ENCODE peak calls at places on chromosomes 6 and 20, in seven cellular contexts. K is neuronal stem cell, N is IMR-90, F is fibroblast of lung, V is NT2/D1, D is GM23248, Y is kidney. U is an unnamed sample.

GRCh38 chr20:32474717-32474966 is 110.5 kb downstream of the NOL4L start:
- DNase-seq in V (no peak), N (no peak), Y (peak; percentile 85), F (no peak), D (no peak), K (no peak), U (no peak)

GRCh38 chr6:158926429-158926828 is 73.6 kb downstream of the RSPH3 start:
- DNase-seq in V (no peak), D (peak; percentile 74), F (peak; percentile 87), K (no peak), Y (no peak), N (peak; percentile 91), U (no peak)

GRCh38 chr6:8029243-8029870 is 34.8 kb downstream of the BLOC1S5 start:
- DNase-seq in D (peak; percentile 21), V (no peak), K (no peak), Y (no peak), F (peak; percentile 30), N (peak; percentile 23), U (no peak)

GRCh38 chr6:83221886-83222479 is 28.8 kb downstream of the RWDD2A start:
- DNase-seq in D (peak; percentile 58), V (peak; percentile 6), K (peak; percentile 29), Y (no peak), N (peak; percentile 54), F (peak; percentile 43), U (no peak)

GRCh38 chr6:134182528-134182927 is 130.1 kb upstream of the SLC2A12 start:
- DNase-seq in F (no peak), Y (no peak), V (no peak), K (no peak), N (no peak), D (no peak), U (no peak)

GRCh38 chr20:16241911-16242310 is 331.3 kb downstream of the KIF16B start:
- DNase-seq in F (no peak), D (no peak), Y (no peak), K (no peak), V (no peak), N (no peak), U (no peak)

GRCh38 chr6:135129139-135129867 is 51.8 kb upstream of the MYB start:
- DNase-seq in V (no peak), F (no peak), N (no peak), Y (no peak), D (no peak), K (no peak), U (peak; percentile 43)

GRCh38 chr6:8435845-8436168 is 462 bp upstream of the SLC35B3 start:
- DNase-seq in Y (no peak), K (peak; percentile 4), V (no peak), D (no peak), N (peak; percentile 3), F (no peak), U (no peak)

GRCh38 chr6:41546475-41546865 is 289 bp downstream of the FOXP4 start:
- DNase-seq in K (no peak), Y (peak; percentile 62), V (no peak), D (peak; percentile 66), F (no peak), N (no peak), U (no peak)

GRCh38 chr6:140462495-140463311 is 1088.3 kb upstream of the CITED2 start:
- DNase-seq in Y (no peak), D (peak; percentile 78), K (no peak), F (peak; percentile 51), V (no peak), N (peak; percentile 53), U (no peak)

GRCh38 chr20:8019178-8019997 is at the start of gene TMX4:
- DNase-seq in D (peak; percentile 98), V (peak; percentile 94), N (peak; percentile 94), K (peak; percentile 92), F (peak; percentile 96), Y (peak; percentile 99), U (peak; percentile 84)

GRCh38 chr6:48111143-48111506 is at the start of gene PTCHD4:
- DNase-seq in N (peak; percentile 48), D (peak; percentile 52), F (peak; percentile 87), K (no peak), Y (no peak), V (peak; percentile 11), U (no peak)

GRCh38 chr20:63167918-63168520 is 47.9 kb downstream of the YTHDF1 start:
- DNase-seq in D (no peak), F (no peak), Y (peak; percentile 75), K (no peak), V (no peak), N (no peak), U (no peak)

GRCh38 chr20:38645980-38646858 is 44.6 kb downstream of the ARHGAP40 start:
- DNase-seq in Y (peak; percentile 90), K (peak; percentile 75), V (peak; percentile 71), N (peak; percentile 50), F (peak; percentile 49), D (peak; percentile 80), U (peak; percentile 89)

GRCh38 chr20:11178946-11179654 is 505.3 kb upstream of the JAG1 start:
- DNase-seq in N (peak; percentile 88), K (peak; percentile 23), V (no peak), Y (no peak), F (peak; percentile 94), D (peak; percentile 75), U (no peak)

GRCh38 chr6:15417811-15418210 is 171.9 kb downstream of the JARID2 start:
- DNase-seq in F (peak; percentile 88), Y (no peak), D (peak; percentile 44), K (no peak), N (peak; percentile 77), V (no peak), U (no peak)

GRCh38 chr6:15416932-15417509 is 171.2 kb downstream of the JARID2 start:
- DNase-seq in D (no peak), F (no peak), N (no peak), K (no peak), Y (no peak), V (no peak), U (no peak)

GRCh38 chr6:15420959-15421438 is 175.1 kb downstream of the JARID2 start:
- DNase-seq in Y (no peak), D (no peak), K (no peak), F (no peak), V (no peak), N (no peak), U (no peak)

GRCh38 chr6:15421945-15422733 is 176.3 kb downstream of the JARID2 start:
- DNase-seq in Y (no peak), V (no peak), N (no peak), K (no peak), D (no peak), F (no peak), U (peak; percentile 40)

DNA sequence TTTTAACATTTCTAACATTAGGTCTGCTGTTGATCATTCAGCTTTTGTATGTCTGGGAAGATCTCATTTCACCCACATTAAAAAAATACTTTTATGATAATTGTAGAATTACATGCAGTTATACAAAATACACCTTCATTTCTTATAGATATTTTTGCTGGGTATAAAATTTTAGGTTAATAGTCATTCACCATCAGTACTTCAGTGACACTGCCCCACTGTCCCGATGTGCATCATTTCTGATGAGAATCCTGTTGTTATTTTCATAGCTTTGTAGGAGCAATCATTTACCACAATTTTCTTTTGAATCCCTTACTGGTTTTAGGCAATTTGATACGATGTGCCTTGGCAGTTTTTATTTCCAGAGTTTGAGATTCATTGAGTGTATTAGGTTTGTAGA is 173.6 kb downstream of the JARID2 start:
- DNase-seq in K (no peak), F (no peak), N (no peak), Y (no peak), D (no peak), V (no peak), U (no peak)
- H3K9me3 ChIP-seq in K (peaks cover 7% of the 10 kb centered on the region), F (no peaks in the 10 kb centered on the region), N (peaks cover 7% of the 10 kb centered on the region), Y (no peaks in the 10 kb centered on the region), D (no peaks in the 10 kb centered on the region), V (peaks cover 33% of the 10 kb centered on the region), U (peaks cover 29% of the 10 kb centered on the region)

DNA sequence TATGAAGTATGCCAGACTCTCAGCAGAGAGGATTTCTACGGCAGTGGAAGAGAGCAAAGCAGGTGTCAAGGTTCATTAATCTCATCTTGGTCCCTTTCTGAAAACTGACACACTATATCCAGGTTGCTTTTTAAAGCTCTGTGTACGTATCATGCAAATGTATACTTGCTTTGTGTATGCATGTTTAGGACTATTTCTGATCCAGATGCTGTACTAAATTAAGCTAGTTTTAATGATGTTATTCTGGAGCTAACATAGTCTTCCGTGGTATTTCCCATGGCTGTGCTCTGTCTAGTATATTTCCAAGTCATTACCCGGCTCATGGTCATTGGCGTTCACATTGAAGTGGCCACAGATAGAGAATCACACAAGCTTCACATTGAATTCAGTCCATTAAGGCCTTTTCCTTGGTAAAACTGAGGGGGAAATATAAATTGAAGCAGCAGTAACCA is 59.1 kb upstream of the SNX9 start:
- DNase-seq in D (no peak), Y (no peak), V (no peak), N (no peak), F (no peak), K (no peak), U (no peak)
- H3K4me3 ChIP-seq in D (peak overlapping the region; percentile 37), Y (no peak overlapping the region), V (no peak overlapping the region), N (no peak overlapping the region), F (no peak overlapping the region), K (no peak overlapping the region), U (peak overlapping the region; percentile 21)

DNA sequence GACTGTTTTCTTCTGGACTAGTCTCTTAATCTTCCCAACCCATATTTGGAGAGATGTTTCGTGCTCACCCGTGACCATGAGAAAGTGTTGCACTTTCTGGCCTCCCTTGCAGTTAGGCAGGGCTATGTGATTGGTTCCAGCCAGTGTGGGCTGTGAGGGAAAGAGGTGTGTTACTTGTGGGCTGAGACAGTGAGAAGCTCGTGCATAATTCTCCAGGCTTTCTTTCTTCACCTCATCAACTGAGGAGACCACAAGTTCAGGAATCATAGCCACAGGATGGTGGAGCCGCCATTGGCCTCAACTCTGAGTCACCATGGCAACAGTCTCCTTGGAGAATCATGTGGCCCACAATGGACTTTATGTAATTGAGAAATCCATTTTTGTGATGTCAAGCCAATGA is 57.5 kb upstream of the FUCA2 start:
- DNase-seq in V (no peak), F (peak; percentile 42), N (peak; percentile 53), Y (no peak), K (no peak), D (peak; percentile 81), U (no peak)
- H3K9ac ChIP-seq in V (no peak overlapping the region), F (no peak overlapping the region), N (no peak overlapping the region), Y (no peak overlapping the region), K (no peak overlapping the region), D (peak overlapping the region; percentile 22), U (no peak overlapping the region)

GRCh38 chr20:50128520-50128905 is 15.6 kb upstream of the UBE2V1 start:
- DNase-seq in F (no peak), Y (no peak), K (no peak), D (no peak), V (no peak), N (no peak), U (no peak)

GRCh38 chr20:50129662-50130345 is 16.9 kb upstream of the UBE2V1 start:
- DNase-seq in N (peak; percentile 27), Y (no peak), V (no peak), D (peak; percentile 46), F (no peak), K (no peak), U (no peak)

GRCh38 chr20:50133041-50133440 is 20.1 kb upstream of the UBE2V1 start:
- DNase-seq in V (no peak), F (no peak), Y (no peak), N (no peak), K (no peak), D (no peak), U (no peak)

GRCh38 chr20:50130346-50130703 is 17.4 kb upstream of the UBE2V1 start:
- DNase-seq in Y (no peak), D (peak; percentile 38), F (no peak), N (peak; percentile 33), V (no peak), K (no peak), U (no peak)

DNA sequence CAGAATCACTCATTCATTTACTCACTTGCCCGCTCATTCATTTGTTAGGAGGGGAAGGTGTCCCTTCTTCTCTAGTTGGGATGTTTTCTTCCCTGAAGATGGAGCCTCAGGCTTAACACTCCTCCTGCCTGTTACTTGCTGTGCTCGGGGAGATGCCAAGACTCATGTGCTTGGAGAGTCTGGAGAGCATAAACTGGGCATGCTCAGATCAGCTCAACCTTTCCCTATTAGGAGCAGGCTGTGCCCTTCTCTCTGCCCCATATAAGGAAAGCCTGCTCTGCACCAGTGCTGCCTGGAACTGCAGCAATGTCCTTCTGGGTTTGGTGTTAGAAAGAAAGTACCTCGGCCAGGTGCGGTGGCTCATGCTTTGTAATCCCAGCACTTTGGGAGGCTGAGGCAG is 18.0 kb upstream of the UBE2V1 start:
- DNase-seq in F (no peak), D (no peak), Y (no peak), K (no peak), V (no peak), N (peak; percentile 53), U (no peak)
- H3K9me3 ChIP-seq in F (no peaks in the 10 kb centered on the region), D (no peaks in the 10 kb centered on the region), Y (no peaks in the 10 kb centered on the region), K (no peaks in the 10 kb centered on the region), V (no peaks in the 10 kb centered on the region), N (no peaks in the 10 kb centered on the region), U (no peaks in the 10 kb centered on the region)